ENCODE peak calls at places on chromosomes 7 and 10, in six cellular contexts. N is kidney, P is endodermal cell, J is ovary, M is astrocyte, T is psoas muscle. O is an unnamed sample.
A peak's percentile ranks its signal among the peaks of the same experiment; 100 is the strongest.

GRCh38 chr7:57385668-57386067 is 64.3 kb upstream of the ZNF716 start:
- DNase-seq in N (peak; percentile 30), P (no peak), J (no peak), M (no peak), T (no peak), O (no peak)

GRCh38 chr7:25624837-25625236 is 396.6 kb upstream of the NPVF start:
- DNase-seq in N (peak; percentile 51), P (no peak), J (peak; percentile 62), M (no peak), T (no peak), O (no peak)

GRCh38 chr7:131007439-131008330 is 273.7 kb upstream of the KLF14 start:
- DNase-seq in N (peak; percentile 73), P (peak; percentile 82), J (no peak), M (peak; percentile 65), T (peak; percentile 50), O (peak; percentile 84)

GRCh38 chr10:62728479-62728878 is 76.0 kb upstream of the ADO start:
- DNase-seq in N (no peak), P (no peak), J (no peak), M (no peak), T (no peak), O (no peak)

GRCh38 chr10:124043310-124044142 is 49.9 kb downstream of the CHST15 start:
- DNase-seq in N (peak; percentile 50), P (no peak), J (no peak), M (no peak), T (no peak), O (peak; percentile 66)

GRCh38 chr10:69425513-69426298 is 9.0 kb upstream of the TACR2 start:
- DNase-seq in N (no peak), P (no peak), J (no peak), M (no peak), T (no peak), O (peak; percentile 87)

GRCh38 chr7:7118822-7119221 is 63.5 kb upstream of the C1GALT1 start:
- DNase-seq in N (no peak), P (no peak), J (no peak), M (no peak), T (no peak), O (no peak)

GRCh38 chr10:71725998-71726672 is 6.6 kb upstream of the C10orf105 start:
- DNase-seq in N (no peak), P (peak; percentile 83), J (no peak), M (peak; percentile 56), T (no peak), O (peak; percentile 27)

GRCh38 chr7:110977127-110977776 is 113.7 kb upstream of the LRRN3 start:
- DNase-seq in N (no peak), P (no peak), J (no peak), M (peak; percentile 61), T (no peak), O (no peak)

GRCh38 chr7:64045301-64046040 is at the start of gene ZNF727:
- DNase-seq in N (no peak), P (no peak), J (peak; percentile 88), M (no peak), T (peak; percentile 75), O (no peak)

GRCh38 chr7:19984231-19984632 is 210.8 kb upstream of the TMEM196 start:
- DNase-seq in N (peak; percentile 37), P (peak; percentile 67), J (no peak), M (no peak), T (no peak), O (peak; percentile 6)

GRCh38 chr7:23013715-23014649 is at the start of gene HYCC1:
- DNase-seq in N (peak; percentile 99), P (peak; percentile 100), J (peak; percentile 98), M (peak; percentile 93), T (peak; percentile 98), O (peak; percentile 99)

GRCh38 chr10:35898722-35899485 is 256.8 kb upstream of the FZD8 start:
- DNase-seq in N (no peak), P (no peak), J (no peak), M (no peak), T (no peak), O (no peak)

GRCh38 chr7:141231018-141231792 is 157.3 kb downstream of the TMEM178B start:
- DNase-seq in N (peak; percentile 45), P (peak; percentile 78), J (no peak), M (peak; percentile 26), T (no peak), O (peak; percentile 6)

GRCh38 chr10:75097666-75098285 is 13.7 kb upstream of the SAMD8 start:
- DNase-seq in N (no peak), P (peak; percentile 80), J (no peak), M (no peak), T (no peak), O (no peak)

GRCh38 chr7:778968-779451 is 51.9 kb upstream of the PRKAR1B start:
- DNase-seq in N (peak; percentile 81), P (no peak), J (no peak), M (no peak), T (no peak), O (no peak)

GRCh38 chr10:12408472-12408871 is 59.1 kb downstream of the CAMK1D start:
- DNase-seq in N (no peak), P (no peak), J (no peak), M (no peak), T (no peak), O (no peak)

GRCh38 chr10:92691591-92692084 is 1.9 kb downstream of the HHEX start:
- DNase-seq in N (peak; percentile 84), P (peak; percentile 78), J (no peak), M (no peak), T (peak; percentile 56), O (no peak)

GRCh38 chr10:132152896-132153580 is 33.7 kb upstream of the DPYSL4 start:
- DNase-seq in N (peak; percentile 65), P (no peak), J (no peak), M (no peak), T (peak; percentile 8), O (no peak)

GRCh38 chr10:43461950-43462349 is 25.0 kb downstream of the ZNF487 start:
- DNase-seq in N (no peak), P (no peak), J (no peak), M (peak; percentile 60), T (no peak), O (peak; percentile 84)

GRCh38 chr10:15474671-15475070 is 103.6 kb upstream of the FAM171A1 start:
- DNase-seq in N (no peak), P (no peak), J (no peak), M (no peak), T (no peak), O (no peak)

GRCh38 chr7:125857606-125858005 is 928.0 kb upstream of the POT1 start:
- DNase-seq in N (no peak), P (no peak), J (no peak), M (peak; percentile 66), T (no peak), O (peak; percentile 14)
- TF ChIP-seq CTCF in N (no peak), P (no peak), J (no peak), M (no peak), T (no peak), O (no peak)

GRCh38 chr10:21125471-21126228 is 228.5 kb upstream of the NEBL start:
- DNase-seq in N (no peak), P (no peak), J (no peak), M (no peak), T (no peak), O (no peak)
- H3K4me3 ChIP-seq in N (no peak overlapping the region), P (no peak overlapping the region), J (no peak overlapping the region), M (no peak overlapping the region), T (no peak overlapping the region), O (no peak overlapping the region)

GRCh38 chr7:116354171-116354545 is 143.8 kb downstream of the TES start:
- DNase-seq in N (no peak), P (no peak), J (peak; percentile 54), M (peak; percentile 90), T (no peak), O (peak; percentile 18)
- TF ChIP-seq CTCF in N (no peak), P (peak; percentile 10), J (no peak), M (no peak), T (no peak), O (no peak)

GRCh38 chr7:113099284-113099919 is 12.8 kb upstream of the GPR85 start:
- DNase-seq in N (no peak), P (no peak), J (no peak), M (no peak), T (no peak), O (peak; percentile 94)
- H3K4me3 ChIP-seq in N (peak overlapping the region; percentile 39), P (no peak overlapping the region), J (no peak overlapping the region), M (no peak overlapping the region), T (no peak overlapping the region), O (peak overlapping the region; percentile 26)

GRCh38 chr10:28711079-28711478 is 33.8 kb downstream of the BAMBI start:
- DNase-seq in N (peak; percentile 10), P (no peak), J (no peak), M (no peak), T (no peak), O (peak; percentile 43)
- TF ChIP-seq CTCF in N (no peak), P (no peak), J (no peak), M (no peak), T (no peak), O (no peak)

GRCh38 chr10:95411635-95412034 is 120.8 kb upstream of the PDLIM1 start:
- DNase-seq in N (no peak), P (peak; percentile 75), J (no peak), M (no peak), T (no peak), O (no peak)

GRCh38 chr10:95408148-95408930 is 117.5 kb upstream of the PDLIM1 start:
- DNase-seq in N (no peak), P (no peak), J (no peak), M (no peak), T (no peak), O (peak; percentile 54)

GRCh38 chr10:95407546-95407945 is 116.7 kb upstream of the PDLIM1 start:
- DNase-seq in N (no peak), P (peak; percentile 22), J (no peak), M (no peak), T (no peak), O (no peak)

GRCh38 chr10:95406651-95407280 is 116.0 kb upstream of the PDLIM1 start:
- DNase-seq in N (peak; percentile 72), P (peak; percentile 30), J (no peak), M (no peak), T (peak; percentile 75), O (peak; percentile 54)

GRCh38 chr10:95408931-95409873 is 118.4 kb upstream of the PDLIM1 start:
- DNase-seq in N (peak; percentile 75), P (no peak), J (no peak), M (no peak), T (no peak), O (no peak)
- H3K4me3 ChIP-seq in N (no peak overlapping the region), P (no peak overlapping the region), J (no peak overlapping the region), M (no peak overlapping the region), T (no peak overlapping the region), O (no peak overlapping the region)

DNA sequence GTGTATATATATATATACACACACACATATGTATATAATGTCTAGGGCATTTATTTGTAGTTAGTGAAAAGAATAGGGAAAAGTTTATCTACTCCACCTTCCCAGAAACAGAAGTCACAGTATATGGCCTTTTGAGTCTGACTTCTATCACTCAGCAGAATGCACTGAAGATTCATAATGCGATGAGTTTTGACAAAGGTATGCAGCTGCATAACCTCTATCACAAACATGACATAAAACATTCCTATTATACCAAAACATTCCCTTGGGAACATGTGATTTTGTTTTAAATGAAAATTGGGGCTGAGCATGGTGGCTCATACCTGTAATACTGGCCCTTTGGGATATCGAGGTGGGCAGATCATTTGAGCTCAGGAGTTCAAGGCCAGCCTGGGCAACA is 137.3 kb upstream of the EEPD1 start:
- DNase-seq in N (no peak), P (no peak), J (no peak), M (peak; percentile 44), T (no peak), O (peak; percentile 67)
- TF ChIP-seq CTCF in N (no peak), P (no peak), J (no peak), M (no peak), T (no peak), O (no peak)

GRCh38 chr7:27192546-27193334 is 7.2 kb downstream of the HOXA13 start:
- DNase-seq in N (peak; percentile 69), P (peak; percentile 61), J (no peak), M (no peak), T (no peak), O (no peak)
- H3K4me3 ChIP-seq in N (no peak overlapping the region), P (no peak overlapping the region), J (peak overlapping the region; percentile 38), M (no peak overlapping the region), T (peak overlapping the region; percentile 55), O (no peak overlapping the region)